ENCODE peak calls at places on chromosomes 5 and 9, in nine cellular contexts. One of them, this sample, is unnamed. For H3K27me3, the result is how much of the 10 kb centered on the place peaks cover.

GRCh38 chr9:34572092-34572491 is 17.4 kb downstream of the CNTFR start:
- DNase-seq in breast epithelium: no peak
- DNase-seq in spleen: no peak
- DNase-seq in HCT116: no peak
- DNase-seq in HL-60: no peak
- DNase-seq in transverse colon: peak
- DNase-seq in upper lobe of left lung: no peak
- DNase-seq in GM12878: no peak
- DNase-seq in HepG2: no peak
- DNase-seq in this sample: no peak

GRCh38 chr5:68290260-68290674 is 74.7 kb downstream of the PIK3R1 start:
- DNase-seq in HL-60: no peak
- DNase-seq in HepG2: no peak
- DNase-seq in upper lobe of left lung: no peak
- DNase-seq in HCT116: no peak
- DNase-seq in GM12878: no peak
- DNase-seq in transverse colon: peak
- DNase-seq in breast epithelium: no peak
- DNase-seq in spleen: no peak
- DNase-seq in this sample: peak

GRCh38 chr9:26870292-26870691 is 22.3 kb downstream of the CAAP1 start:
- DNase-seq in breast epithelium: no peak
- DNase-seq in HepG2: no peak
- DNase-seq in HCT116: no peak
- DNase-seq in spleen: no peak
- DNase-seq in HL-60: no peak
- DNase-seq in upper lobe of left lung: no peak
- DNase-seq in GM12878: no peak
- DNase-seq in transverse colon: no peak
- DNase-seq in this sample: no peak

GRCh38 chr5:176780071-176780850 is 30.1 kb upstream of the UNC5A start:
- DNase-seq in HL-60: no peak
- DNase-seq in spleen: peak
- DNase-seq in GM12878: no peak
- DNase-seq in breast epithelium: no peak
- DNase-seq in upper lobe of left lung: no peak
- DNase-seq in HepG2: no peak
- DNase-seq in transverse colon: no peak
- DNase-seq in HCT116: no peak
- DNase-seq in this sample: no peak

GRCh38 chr5:125129151-125129806 is 382.8 kb upstream of the ZNF608 start:
- DNase-seq in HL-60: no peak
- DNase-seq in HCT116: peak
- DNase-seq in GM12878: no peak
- DNase-seq in transverse colon: no peak
- DNase-seq in HepG2: no peak
- DNase-seq in spleen: no peak
- DNase-seq in upper lobe of left lung: no peak
- DNase-seq in breast epithelium: no peak
- DNase-seq in this sample: no peak

GRCh38 chr9:87813119-87813463 is 69.6 kb upstream of the SPATA31E1 start:
- DNase-seq in breast epithelium: no peak
- DNase-seq in GM12878: no peak
- DNase-seq in HepG2: no peak
- DNase-seq in transverse colon: no peak
- DNase-seq in upper lobe of left lung: no peak
- DNase-seq in HCT116: no peak
- DNase-seq in spleen: no peak
- DNase-seq in HL-60: no peak
- DNase-seq in this sample: no peak

GRCh38 chr5:108822211-108822947 is 74.7 kb downstream of the FER start:
- DNase-seq in transverse colon: no peak
- DNase-seq in HepG2: peak
- DNase-seq in GM12878: no peak
- DNase-seq in HL-60: no peak
- DNase-seq in HCT116: no peak
- DNase-seq in breast epithelium: no peak
- DNase-seq in spleen: no peak
- DNase-seq in upper lobe of left lung: no peak
- DNase-seq in this sample: no peak

GRCh38 chr5:150778103-150778516 is 447 bp upstream of the SMIM3 start:
- DNase-seq in HCT116: no peak
- DNase-seq in HL-60: no peak
- DNase-seq in transverse colon: no peak
- DNase-seq in GM12878: no peak
- DNase-seq in breast epithelium: no peak
- DNase-seq in HepG2: no peak
- DNase-seq in upper lobe of left lung: no peak
- DNase-seq in spleen: no peak
- DNase-seq in this sample: no peak

GRCh38 chr5:150653762-150654158 is 7.3 kb upstream of the MYOZ3 start:
- DNase-seq in HepG2: no peak
- DNase-seq in HCT116: no peak
- DNase-seq in upper lobe of left lung: no peak
- DNase-seq in spleen: no peak
- DNase-seq in transverse colon: no peak
- DNase-seq in GM12878: no peak
- DNase-seq in HL-60: no peak
- DNase-seq in breast epithelium: no peak
- DNase-seq in this sample: no peak

GRCh38 chr9:131018621-131019020 is 9.6 kb downstream of the LAMC3 start:
- DNase-seq in upper lobe of left lung: no peak
- DNase-seq in HL-60: no peak
- DNase-seq in spleen: no peak
- DNase-seq in transverse colon: no peak
- DNase-seq in HepG2: peak
- DNase-seq in breast epithelium: no peak
- DNase-seq in GM12878: no peak
- DNase-seq in HCT116: no peak
- DNase-seq in this sample: no peak

GRCh38 chr9:129400001-129400970 is 220.6 kb downstream of the C9orf50 start:
- DNase-seq in upper lobe of left lung: no peak
- DNase-seq in HL-60: no peak
- DNase-seq in spleen: peak
- DNase-seq in HCT116: no peak
- DNase-seq in HepG2: no peak
- DNase-seq in transverse colon: no peak
- DNase-seq in breast epithelium: no peak
- DNase-seq in GM12878: no peak
- DNase-seq in this sample: no peak

GRCh38 chr9:129402341-129402739 is 218.6 kb downstream of the C9orf50 start:
- DNase-seq in HL-60: no peak
- DNase-seq in upper lobe of left lung: no peak
- DNase-seq in transverse colon: no peak
- DNase-seq in HCT116: no peak
- DNase-seq in spleen: peak
- DNase-seq in breast epithelium: no peak
- DNase-seq in HepG2: no peak
- DNase-seq in GM12878: no peak
- DNase-seq in this sample: no peak

GRCh38 chr9:129399301-129399990 is 221.4 kb upstream of the IER5L start:
- DNase-seq in transverse colon: no peak
- DNase-seq in upper lobe of left lung: no peak
- DNase-seq in breast epithelium: no peak
- DNase-seq in HL-60: no peak
- DNase-seq in HepG2: no peak
- DNase-seq in HCT116: no peak
- DNase-seq in GM12878: no peak
- DNase-seq in spleen: peak
- DNase-seq in this sample: no peak

GRCh38 chr9:129401623-129402340 is 219.1 kb downstream of the C9orf50 start:
- DNase-seq in HepG2: no peak
- DNase-seq in upper lobe of left lung: no peak
- DNase-seq in GM12878: no peak
- DNase-seq in spleen: peak
- DNase-seq in transverse colon: no peak
- DNase-seq in HL-60: no peak
- DNase-seq in breast epithelium: no peak
- DNase-seq in HCT116: no peak
- DNase-seq in this sample: no peak

GRCh38 chr9:129400971-129401622 is 219.8 kb downstream of the C9orf50 start:
- DNase-seq in breast epithelium: no peak
- DNase-seq in upper lobe of left lung: no peak
- DNase-seq in HL-60: no peak
- DNase-seq in transverse colon: no peak
- DNase-seq in HepG2: no peak
- DNase-seq in GM12878: no peak
- DNase-seq in HCT116: no peak
- DNase-seq in spleen: peak
- DNase-seq in this sample: no peak
- H3K27me3 ChIP-seq in breast epithelium: under half
- H3K27me3 ChIP-seq in upper lobe of left lung: under half
- H3K27me3 ChIP-seq in HL-60: under half
- H3K27me3 ChIP-seq in transverse colon: under half
- H3K27me3 ChIP-seq in HepG2: under half
- H3K27me3 ChIP-seq in GM12878: under half
- H3K27me3 ChIP-seq in HCT116: under half
- H3K27me3 ChIP-seq in spleen: under half
- H3K27me3 ChIP-seq in this sample: under half

GRCh38 chr5:1386274-1386717 is 41.4 kb upstream of the CLPTM1L start:
- DNase-seq in HepG2: no peak
- DNase-seq in GM12878: no peak
- DNase-seq in spleen: peak
- DNase-seq in HL-60: peak
- DNase-seq in transverse colon: peak
- DNase-seq in upper lobe of left lung: peak
- DNase-seq in breast epithelium: peak
- DNase-seq in HCT116: no peak
- DNase-seq in this sample: peak

GRCh38 chr5:1387059-1387755 is 42.3 kb upstream of the CLPTM1L start:
- DNase-seq in spleen: no peak
- DNase-seq in HCT116: no peak
- DNase-seq in HL-60: no peak
- DNase-seq in upper lobe of left lung: no peak
- DNase-seq in transverse colon: no peak
- DNase-seq in breast epithelium: no peak
- DNase-seq in HepG2: no peak
- DNase-seq in GM12878: no peak
- DNase-seq in this sample: no peak

GRCh38 chr5:1384521-1384920 is 39.6 kb upstream of the CLPTM1L start:
- DNase-seq in transverse colon: no peak
- DNase-seq in HCT116: no peak
- DNase-seq in breast epithelium: no peak
- DNase-seq in spleen: peak
- DNase-seq in HepG2: no peak
- DNase-seq in upper lobe of left lung: no peak
- DNase-seq in GM12878: no peak
- DNase-seq in HL-60: no peak
- DNase-seq in this sample: no peak

GRCh38 chr5:1383886-1384401 is 39.0 kb upstream of the CLPTM1L start:
- DNase-seq in transverse colon: no peak
- DNase-seq in HL-60: no peak
- DNase-seq in breast epithelium: no peak
- DNase-seq in GM12878: no peak
- DNase-seq in HepG2: no peak
- DNase-seq in HCT116: no peak
- DNase-seq in upper lobe of left lung: no peak
- DNase-seq in spleen: peak
- DNase-seq in this sample: no peak

DNA sequence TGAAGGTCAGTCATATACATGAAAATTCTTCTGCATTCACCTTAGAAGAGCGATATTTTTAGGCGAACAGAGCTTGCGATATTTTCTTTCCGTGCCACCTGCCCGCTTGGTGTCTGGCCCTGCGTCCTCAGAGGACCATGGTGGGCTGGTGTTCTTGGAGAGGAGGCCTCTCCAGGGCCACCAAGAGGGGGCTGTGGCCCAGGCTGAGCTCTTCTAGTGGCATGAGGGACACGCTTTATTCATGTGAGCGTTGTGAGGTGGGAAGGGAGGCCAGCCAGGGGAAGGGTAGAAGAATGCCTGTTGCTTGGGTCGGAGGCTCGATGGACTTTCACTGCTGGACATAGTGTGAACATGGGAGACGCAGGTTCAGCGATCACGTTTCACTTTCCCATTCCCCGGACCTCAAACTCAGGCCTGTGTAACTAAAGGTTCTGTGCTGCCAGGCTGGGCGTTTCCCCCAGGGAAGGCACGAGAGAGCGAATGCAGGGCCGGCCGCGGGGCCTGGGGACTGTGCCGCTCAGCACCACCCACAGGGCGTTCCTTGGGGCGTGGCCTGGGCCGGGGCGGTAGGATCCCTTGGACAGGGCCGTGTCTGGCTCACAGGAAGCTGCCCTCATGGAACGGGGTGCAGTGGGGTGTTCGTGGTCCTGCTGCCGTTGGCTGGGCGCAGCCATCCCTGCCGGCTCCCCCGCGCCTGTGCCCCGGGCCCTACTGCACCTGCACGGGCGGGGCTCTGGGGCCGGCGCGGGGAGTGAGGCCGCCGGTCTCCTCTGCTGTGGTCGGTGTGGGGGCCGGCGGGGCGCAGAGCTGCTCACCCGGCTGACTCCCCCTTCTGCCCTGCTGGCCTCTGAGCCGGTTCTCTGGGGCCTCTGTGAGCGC is 40.7 kb upstream of the CLPTM1L start:
- DNase-seq in transverse colon: peak
- DNase-seq in breast epithelium: peak
- DNase-seq in HepG2: peak
- DNase-seq in spleen: peak
- DNase-seq in HCT116: no peak
- DNase-seq in upper lobe of left lung: peak
- DNase-seq in GM12878: no peak
- DNase-seq in HL-60: peak
- DNase-seq in this sample: peak
- TF ChIP-seq POLR2AphosphoS5 in transverse colon: peak
- TF ChIP-seq POLR2AphosphoS5 in breast epithelium: peak
- TF ChIP-seq POLR2AphosphoS5 in HepG2: no peak
- TF ChIP-seq POLR2AphosphoS5 in spleen: peak
- TF ChIP-seq POLR2AphosphoS5 in HCT116: peak
- TF ChIP-seq POLR2AphosphoS5 in upper lobe of left lung: no peak
- TF ChIP-seq POLR2AphosphoS5 in GM12878: peak
- TF ChIP-seq POLR2AphosphoS5 in HL-60: peak
- TF ChIP-seq POLR2AphosphoS5 in this sample: peak

GRCh38 chr9:98755006-98755618 is 41.2 kb downstream of the ANKS6 start:
- DNase-seq in HepG2: no peak
- DNase-seq in spleen: no peak
- DNase-seq in transverse colon: no peak
- DNase-seq in HL-60: no peak
- DNase-seq in GM12878: no peak
- DNase-seq in breast epithelium: no peak
- DNase-seq in upper lobe of left lung: no peak
- DNase-seq in HCT116: no peak
- DNase-seq in this sample: no peak
- TF ChIP-seq CTCF in HepG2: no peak
- TF ChIP-seq CTCF in spleen: no peak
- TF ChIP-seq CTCF in transverse colon: no peak
- TF ChIP-seq CTCF in HL-60: no peak
- TF ChIP-seq CTCF in GM12878: no peak
- TF ChIP-seq CTCF in breast epithelium: no peak
- TF ChIP-seq CTCF in upper lobe of left lung: no peak
- TF ChIP-seq CTCF in HCT116: peak
- TF ChIP-seq CTCF in this sample: no peak

DNA sequence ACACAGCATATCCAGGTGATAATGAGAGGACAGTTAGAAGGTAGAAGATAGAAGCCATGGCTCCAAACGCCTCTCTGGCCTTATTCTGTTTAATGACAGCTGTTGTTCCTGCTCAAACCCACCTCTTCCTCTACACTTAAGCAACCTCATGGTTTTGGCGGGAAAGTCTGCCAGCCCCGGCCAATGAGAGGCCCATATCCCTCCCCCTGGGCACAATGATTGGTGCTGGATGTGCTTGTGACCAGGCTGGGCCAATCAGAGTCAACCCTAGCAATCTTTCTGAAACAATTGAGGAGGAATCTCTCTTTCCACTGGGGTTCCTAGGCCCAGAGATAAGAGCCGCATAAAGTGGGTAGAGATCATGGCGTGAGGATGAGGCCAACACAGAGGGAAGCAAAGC is 4.8 kb upstream of the GFI1B start:
- DNase-seq in HepG2: no peak
- DNase-seq in HCT116: peak
- DNase-seq in breast epithelium: no peak
- DNase-seq in GM12878: no peak
- DNase-seq in HL-60: no peak
- DNase-seq in spleen: no peak
- DNase-seq in transverse colon: no peak
- DNase-seq in upper lobe of left lung: no peak
- DNase-seq in this sample: no peak
- H3K27me3 ChIP-seq in HepG2: under half
- H3K27me3 ChIP-seq in HCT116: under half
- H3K27me3 ChIP-seq in breast epithelium: under half
- H3K27me3 ChIP-seq in GM12878: under half
- H3K27me3 ChIP-seq in HL-60: under half
- H3K27me3 ChIP-seq in spleen: under half
- H3K27me3 ChIP-seq in transverse colon: under half
- H3K27me3 ChIP-seq in upper lobe of left lung: under half
- H3K27me3 ChIP-seq in this sample: under half